ENCODE peak calls at places on chromosomes 2 and 18, in six cellular contexts. V, A, R, Z, H and T are unnamed samples.

GRCh38 chr2:217934321-217935131 is 68.3 kb downstream of the TNS1 start:
- DNase-seq in Z (no peak), H (no peak), V (peak), A (peak), R (peak), T (no peak)

GRCh38 chr18:58168986-58169385 is 125.0 kb downstream of the NEDD4L start:
- DNase-seq in A (no peak), R (no peak), V (no peak), H (no peak), Z (no peak), T (no peak)

GRCh38 chr2:234256516-234256915 is 206.0 kb downstream of the SPP2 start:
- DNase-seq in V (no peak), A (no peak), H (no peak), Z (no peak), R (no peak), T (no peak)

GRCh38 chr2:61855178-61855523 is 1.3 kb upstream of the FAM161A start:
- DNase-seq in Z (peak), V (no peak), H (peak), A (no peak), R (peak), T (no peak)

GRCh38 chr2:64595397-64596160 is 58.1 kb downstream of the SERTAD2 start:
- DNase-seq in V (no peak), A (no peak), R (peak), H (no peak), Z (no peak), T (no peak)

GRCh38 chr2:205827809-205828208 is 145.5 kb downstream of the NRP2 start:
- DNase-seq in Z (peak), R (no peak), V (no peak), H (no peak), A (no peak), T (no peak)

GRCh38 chr2:161104054-161104553 is 56.1 kb upstream of the TANK start:
- DNase-seq in R (no peak), A (peak), Z (no peak), V (no peak), H (no peak), T (no peak)

GRCh38 chr2:69518836-69519235 is 81.6 kb upstream of the NFU1 start:
- DNase-seq in H (no peak), V (no peak), Z (peak), R (no peak), A (no peak), T (no peak)

GRCh38 chr2:96751800-96752199 is 8.9 kb upstream of the CNNM4 start:
- DNase-seq in A (no peak), R (no peak), H (no peak), Z (no peak), V (no peak), T (no peak)

GRCh38 chr2:195636890-195637289 is 20.1 kb upstream of the SLC39A10 start:
- DNase-seq in R (peak), A (no peak), H (no peak), Z (no peak), V (no peak), T (no peak)

GRCh38 chr2:216370961-216371633 is 1.2 kb downstream of the MARCHF4 start:
- DNase-seq in V (peak), R (no peak), H (no peak), Z (peak), A (no peak), T (no peak)

GRCh38 chr2:16154501-16155280 is 214.3 kb downstream of the MYCN start:
- DNase-seq in Z (no peak), H (no peak), V (no peak), A (no peak), R (no peak), T (peak)

GRCh38 chr18:23671564-23671963 is 8.9 kb upstream of the ANKRD29 start:
- DNase-seq in R (no peak), H (no peak), A (no peak), V (peak), Z (no peak), T (no peak)

GRCh38 chr2:238580486-238580885 is 153.8 kb downstream of the ASB1 start:
- DNase-seq in H (no peak), R (no peak), V (no peak), Z (no peak), A (no peak), T (no peak)

GRCh38 chr2:150485114-150485870 is 2.2 kb downstream of the RND3 start:
- DNase-seq in V (peak), R (peak), Z (peak), H (peak), A (no peak), T (peak)

GRCh38 chr2:28896906-28897305 is 2.4 kb downstream of the WDR43 start:
- DNase-seq in A (no peak), Z (no peak), V (peak), R (peak), H (no peak), T (no peak)

GRCh38 chr2:216777637-216778273 is 82.1 kb downstream of the TNP1 start:
- DNase-seq in A (peak), H (no peak), R (peak), V (peak), Z (peak), T (no peak)

GRCh38 chr2:86283461-86284030 is 53.9 kb downstream of the REEP1 start:
- DNase-seq in H (no peak), V (no peak), Z (no peak), A (no peak), R (peak), T (no peak)

GRCh38 chr2:47019532-47019931 is 103.9 kb upstream of the MCFD2 start:
- DNase-seq in H (no peak), Z (no peak), R (no peak), V (peak), A (no peak), T (no peak)
- TF ChIP-seq CTCF in H (no peak), Z (no peak), R (no peak), V (no peak), A (no peak), T (no peak)

DNA sequence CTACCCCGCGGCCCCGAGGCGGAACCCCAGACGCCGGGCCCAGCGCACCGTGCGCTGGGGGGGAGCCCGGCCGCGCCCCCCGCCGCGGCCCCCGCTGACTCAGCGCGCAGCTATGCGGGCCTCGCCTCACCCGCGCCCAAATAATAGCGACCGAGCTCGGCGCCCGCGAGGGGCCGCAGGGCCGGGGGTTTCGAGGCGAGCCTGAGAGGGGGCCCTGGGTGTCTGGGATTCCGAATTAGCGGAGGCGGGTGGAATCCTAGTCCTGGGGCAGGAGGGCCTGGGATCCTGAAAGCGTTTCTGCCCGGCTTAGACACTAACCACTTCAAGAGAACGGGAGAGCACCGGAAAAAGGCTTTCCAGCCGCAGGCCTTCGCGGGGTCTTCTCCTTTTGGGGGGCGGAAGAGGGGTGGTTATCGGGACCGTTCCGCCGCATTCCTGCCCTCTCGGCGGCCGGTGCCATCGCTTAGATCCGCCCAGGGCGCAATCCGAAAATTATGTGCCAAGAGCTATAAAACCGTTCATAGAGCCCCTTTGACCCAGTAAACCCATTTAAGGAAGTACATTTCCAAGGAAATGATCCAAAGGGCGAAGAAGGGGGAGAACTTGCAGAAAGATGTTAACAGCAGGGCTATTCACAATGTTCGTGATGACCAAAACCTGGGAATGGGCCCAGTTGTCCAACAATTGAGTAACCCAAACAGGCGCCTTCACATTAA is 678 bp upstream of the ROCK2 start:
- DNase-seq in A (peak), R (peak), Z (no peak), V (peak), H (peak), T (peak)
- TF ChIP-seq CTCF in A (no peak), R (no peak), Z (no peak), V (no peak), H (peak), T (no peak)

DNA sequence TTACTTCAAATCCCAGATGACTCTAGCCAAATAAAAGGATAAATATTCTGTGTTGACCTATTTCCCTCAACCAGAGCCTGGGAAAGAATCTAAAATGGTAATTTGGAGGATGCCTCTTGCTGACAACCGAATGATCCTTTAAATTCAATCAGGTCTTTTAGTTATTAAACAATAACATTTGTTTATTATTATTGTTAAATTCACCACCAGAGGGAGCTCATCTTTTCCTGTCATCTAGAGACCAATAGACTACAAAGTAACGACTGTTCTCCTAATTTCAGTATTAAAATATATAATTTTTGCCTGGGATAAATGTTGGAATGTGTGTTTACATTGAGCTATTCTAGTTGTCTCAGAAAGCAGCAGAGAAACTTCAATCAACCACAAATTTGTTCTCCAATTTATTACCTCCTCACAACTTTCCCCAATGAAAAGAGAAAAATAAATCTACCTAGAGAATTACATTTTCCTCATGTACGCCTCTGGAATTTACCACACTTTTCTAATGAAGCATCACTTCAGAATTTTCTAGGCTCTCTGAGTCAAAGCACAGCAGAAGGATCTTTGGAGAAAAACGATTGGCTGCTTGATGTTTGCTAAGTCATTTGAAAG is 142.7 kb downstream of the SCG2 start:
- DNase-seq in R (peak), H (no peak), V (no peak), Z (no peak), A (no peak), T (no peak)
- TF ChIP-seq CTCF in R (no peak), H (peak), V (peak), Z (peak), A (peak), T (peak)

DNA sequence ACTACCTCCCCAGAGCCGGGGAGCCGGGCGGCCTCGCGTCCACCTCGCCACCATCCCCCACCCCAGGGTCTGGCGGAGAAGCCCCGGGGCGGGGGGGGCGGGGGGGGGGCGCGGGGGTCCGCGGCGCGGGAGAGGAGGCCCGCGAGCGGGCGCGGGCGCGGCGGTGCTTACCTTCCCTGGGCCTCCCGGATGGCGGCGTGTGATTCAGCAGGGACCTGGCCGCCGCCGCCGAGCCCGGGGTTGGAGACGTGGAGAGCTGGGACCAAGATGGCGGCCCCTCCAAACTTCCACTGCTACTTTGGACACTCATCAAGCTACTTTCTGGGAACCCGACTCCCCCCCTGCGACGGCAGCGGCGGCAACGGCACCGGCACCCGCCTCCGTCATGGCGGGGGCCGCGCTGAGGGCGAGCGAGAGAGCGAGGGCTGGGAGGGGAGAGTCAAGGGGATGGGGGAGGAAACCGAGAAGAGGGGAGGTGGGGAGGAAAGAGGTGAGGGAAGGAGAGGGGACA is 519 bp downstream of the TLK1 start:
- DNase-seq in V (peak), Z (peak), A (no peak), H (peak), R (peak), T (peak)
- TF ChIP-seq CTCF in V (no peak), Z (no peak), A (no peak), H (no peak), R (no peak), T (no peak)

GRCh38 chr2:54500404-54501147 is 44.4 kb downstream of the SPTBN1 start:
- DNase-seq in V (no peak), Z (no peak), A (no peak), R (no peak), H (no peak), T (no peak)

GRCh38 chr2:54503828-54504227 is 47.7 kb downstream of the SPTBN1 start:
- DNase-seq in V (no peak), Z (no peak), H (no peak), R (no peak), A (no peak), T (no peak)

GRCh38 chr2:54502731-54503130 is 46.6 kb downstream of the SPTBN1 start:
- DNase-seq in A (no peak), H (no peak), R (no peak), Z (no peak), V (no peak), T (no peak)

GRCh38 chr2:54504866-54505265 is 48.7 kb downstream of the SPTBN1 start:
- DNase-seq in V (no peak), R (no peak), A (no peak), Z (no peak), H (no peak), T (no peak)

DNA sequence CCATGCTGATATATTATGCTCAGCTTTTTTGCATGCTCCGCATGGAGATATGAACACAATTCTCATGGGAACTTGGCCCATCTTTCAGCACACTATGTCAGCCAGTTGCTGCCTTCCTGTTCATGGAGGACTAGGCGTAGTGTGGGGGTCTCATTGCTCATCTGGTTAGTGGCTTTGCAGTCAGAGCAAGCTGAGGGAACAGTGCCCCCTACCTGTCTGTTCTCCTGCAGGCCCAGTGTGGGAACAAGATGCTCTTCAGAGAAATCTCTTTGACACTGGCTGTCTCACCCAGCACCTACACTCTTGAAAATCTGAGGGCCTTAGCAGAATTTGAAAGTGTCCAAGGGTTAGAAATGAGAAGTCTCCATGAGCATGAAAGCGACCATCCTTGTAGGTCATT is 47.1 kb downstream of the SPTBN1 start:
- DNase-seq in A (no peak), H (no peak), Z (peak), R (no peak), V (no peak), T (no peak)
- TF ChIP-seq CTCF in A (peak), H (peak), Z (peak), R (peak), V (peak), T (peak)

DNA sequence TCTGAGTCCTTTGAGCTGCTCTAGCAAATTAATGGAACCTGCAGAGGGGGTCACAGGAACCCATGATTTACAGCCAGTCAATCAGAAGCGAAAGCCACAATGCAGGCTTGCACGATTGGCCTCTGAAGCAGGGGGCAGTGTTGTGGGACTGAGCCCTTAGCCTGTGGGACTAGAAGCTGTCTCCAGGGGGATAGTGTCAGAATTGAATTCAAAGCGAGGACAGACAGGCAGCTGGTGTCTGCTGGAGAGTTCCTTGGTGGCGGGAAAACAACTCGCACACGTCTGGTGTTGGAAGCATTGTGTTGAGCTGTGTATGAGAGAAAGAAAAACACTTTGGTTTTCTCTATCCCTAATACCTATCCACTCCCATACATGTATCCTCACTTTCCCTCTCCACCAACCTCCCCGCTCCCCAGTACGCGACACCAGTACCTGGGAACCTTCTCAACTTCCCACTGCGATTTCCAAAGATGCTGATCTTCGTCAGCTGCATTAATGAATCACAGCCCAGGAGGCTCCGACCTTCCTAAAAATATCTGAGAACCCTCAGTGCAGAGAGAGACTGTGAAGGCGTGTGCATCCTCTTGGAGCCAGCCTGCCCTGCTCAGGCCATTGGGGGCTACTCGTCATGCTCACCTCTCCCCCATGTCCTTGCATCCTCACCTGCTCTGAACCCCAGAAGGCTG is 88.2 kb downstream of the HS1BP3 start:
- DNase-seq in R (no peak), V (peak), Z (no peak), H (no peak), A (no peak), T (no peak)
- TF ChIP-seq CTCF in R (no peak), V (peak), Z (no peak), H (peak), A (peak), T (peak)

GRCh38 chr2:166384774-166385173 is 9.0 kb upstream of the SCN9A start:
- DNase-seq in H (no peak), V (no peak), R (peak), Z (no peak), A (no peak), T (no peak)
- TF ChIP-seq CTCF in H (peak), V (peak), R (peak), Z (peak), A (peak), T (peak)